ENCODE peak calls at places on chromosome 2, in eight cellular contexts. One of them, this sample, is unnamed. For H3K27me3, the result is how much of the 10 kb centered on the place peaks cover.

GRCh38 chr2:19947184-19947940 is 42.5 kb downstream of the WDR35 start:
- DNase-seq in pancreas: no peak
- DNase-seq in BJ: no peak
- DNase-seq in AG04450: no peak
- DNase-seq in small intestine: no peak
- DNase-seq in aorta: no peak
- DNase-seq in ovary: no peak
- DNase-seq in heart right ventricle: no peak
- DNase-seq in this sample: no peak

GRCh38 chr2:101560780-101561315 is 85.9 kb upstream of the RFX8 start:
- DNase-seq in AG04450: no peak
- DNase-seq in aorta: no peak
- DNase-seq in BJ: no peak
- DNase-seq in ovary: no peak
- DNase-seq in heart right ventricle: no peak
- DNase-seq in small intestine: no peak
- DNase-seq in pancreas: no peak
- DNase-seq in this sample: peak

GRCh38 chr2:43158259-43158880 is 68.0 kb downstream of the ZFP36L2 start:
- DNase-seq in pancreas: peak
- DNase-seq in ovary: peak
- DNase-seq in heart right ventricle: peak
- DNase-seq in BJ: peak
- DNase-seq in small intestine: peak
- DNase-seq in AG04450: no peak
- DNase-seq in aorta: peak
- DNase-seq in this sample: peak

GRCh38 chr2:171579481-171579880 is 57.2 kb downstream of the CYBRD1 start:
- DNase-seq in heart right ventricle: no peak
- DNase-seq in BJ: no peak
- DNase-seq in aorta: no peak
- DNase-seq in ovary: no peak
- DNase-seq in AG04450: no peak
- DNase-seq in pancreas: no peak
- DNase-seq in small intestine: no peak
- DNase-seq in this sample: no peak

GRCh38 chr2:134897932-134898331 is 20.7 kb upstream of the CCNT2 start:
- DNase-seq in pancreas: no peak
- DNase-seq in AG04450: no peak
- DNase-seq in small intestine: no peak
- DNase-seq in aorta: no peak
- DNase-seq in ovary: no peak
- DNase-seq in heart right ventricle: no peak
- DNase-seq in BJ: no peak
- DNase-seq in this sample: no peak

GRCh38 chr2:65300134-65300771 is 72.6 kb downstream of the ACTR2 start:
- DNase-seq in aorta: peak
- DNase-seq in pancreas: no peak
- DNase-seq in BJ: no peak
- DNase-seq in AG04450: no peak
- DNase-seq in ovary: peak
- DNase-seq in heart right ventricle: peak
- DNase-seq in small intestine: no peak
- DNase-seq in this sample: peak

GRCh38 chr2:37894601-37895000 is 30.5 kb upstream of the RMDN2 start:
- DNase-seq in ovary: no peak
- DNase-seq in small intestine: no peak
- DNase-seq in aorta: no peak
- DNase-seq in BJ: no peak
- DNase-seq in AG04450: no peak
- DNase-seq in pancreas: no peak
- DNase-seq in heart right ventricle: no peak
- DNase-seq in this sample: no peak

GRCh38 chr2:46749042-46749461 is 166.6 kb downstream of the MCFD2 start:
- DNase-seq in heart right ventricle: no peak
- DNase-seq in ovary: no peak
- DNase-seq in AG04450: peak
- DNase-seq in small intestine: peak
- DNase-seq in BJ: peak
- DNase-seq in aorta: no peak
- DNase-seq in pancreas: no peak
- DNase-seq in this sample: no peak

GRCh38 chr2:207683879-207684627 is 27.4 kb upstream of the CCNYL1 start:
- DNase-seq in aorta: no peak
- DNase-seq in AG04450: no peak
- DNase-seq in small intestine: peak
- DNase-seq in ovary: no peak
- DNase-seq in pancreas: no peak
- DNase-seq in BJ: peak
- DNase-seq in heart right ventricle: no peak
- DNase-seq in this sample: no peak

GRCh38 chr2:135913726-135914365 is 37.6 kb upstream of the MCM6 start:
- DNase-seq in heart right ventricle: no peak
- DNase-seq in pancreas: no peak
- DNase-seq in ovary: no peak
- DNase-seq in aorta: no peak
- DNase-seq in BJ: no peak
- DNase-seq in small intestine: peak
- DNase-seq in AG04450: no peak
- DNase-seq in this sample: peak

GRCh38 chr2:102107741-102108070 is 34.8 kb upstream of the IL1R1 start:
- DNase-seq in heart right ventricle: no peak
- DNase-seq in pancreas: no peak
- DNase-seq in AG04450: no peak
- DNase-seq in small intestine: no peak
- DNase-seq in aorta: no peak
- DNase-seq in BJ: no peak
- DNase-seq in ovary: no peak
- DNase-seq in this sample: no peak

GRCh38 chr2:215528555-215528954 is 92.7 kb upstream of the FN1 start:
- DNase-seq in BJ: peak
- DNase-seq in heart right ventricle: no peak
- DNase-seq in small intestine: no peak
- DNase-seq in ovary: no peak
- DNase-seq in AG04450: peak
- DNase-seq in pancreas: no peak
- DNase-seq in aorta: no peak
- DNase-seq in this sample: no peak

GRCh38 chr2:240622631-240623235 is 2.5 kb upstream of the GPR35 start:
- DNase-seq in pancreas: no peak
- DNase-seq in small intestine: no peak
- DNase-seq in AG04450: no peak
- DNase-seq in aorta: peak
- DNase-seq in heart right ventricle: no peak
- DNase-seq in ovary: no peak
- DNase-seq in BJ: no peak
- DNase-seq in this sample: no peak

GRCh38 chr2:72131916-72132841 is 15.5 kb downstream of the CYP26B1 start:
- DNase-seq in heart right ventricle: no peak
- DNase-seq in aorta: peak
- DNase-seq in small intestine: no peak
- DNase-seq in pancreas: no peak
- DNase-seq in AG04450: no peak
- DNase-seq in ovary: no peak
- DNase-seq in BJ: no peak
- DNase-seq in this sample: no peak

GRCh38 chr2:226414313-226414712 is 385.3 kb downstream of the IRS1 start:
- DNase-seq in pancreas: no peak
- DNase-seq in small intestine: no peak
- DNase-seq in heart right ventricle: no peak
- DNase-seq in AG04450: no peak
- DNase-seq in BJ: no peak
- DNase-seq in aorta: no peak
- DNase-seq in ovary: no peak
- DNase-seq in this sample: no peak

GRCh38 chr2:46198931-46199330 is 98.3 kb upstream of the EPAS1 start:
- DNase-seq in ovary: no peak
- DNase-seq in AG04450: no peak
- DNase-seq in BJ: no peak
- DNase-seq in small intestine: no peak
- DNase-seq in aorta: no peak
- DNase-seq in pancreas: no peak
- DNase-seq in heart right ventricle: no peak
- DNase-seq in this sample: no peak

GRCh38 chr2:234911271-234911670 is 40.5 kb upstream of the SH3BP4 start:
- DNase-seq in heart right ventricle: no peak
- DNase-seq in ovary: no peak
- DNase-seq in AG04450: peak
- DNase-seq in BJ: peak
- DNase-seq in small intestine: no peak
- DNase-seq in pancreas: no peak
- DNase-seq in aorta: no peak
- DNase-seq in this sample: no peak

GRCh38 chr2:134253117-134253704 is 661 bp upstream of the MGAT5 start:
- DNase-seq in small intestine: no peak
- DNase-seq in ovary: no peak
- DNase-seq in AG04450: no peak
- DNase-seq in aorta: no peak
- DNase-seq in heart right ventricle: no peak
- DNase-seq in BJ: no peak
- DNase-seq in pancreas: no peak
- DNase-seq in this sample: no peak

GRCh38 chr2:206642075-206643025 is at the start of gene FAM237A:
- DNase-seq in AG04450: peak
- DNase-seq in aorta: no peak
- DNase-seq in BJ: no peak
- DNase-seq in heart right ventricle: peak
- DNase-seq in ovary: peak
- DNase-seq in small intestine: peak
- DNase-seq in pancreas: peak
- DNase-seq in this sample: peak

GRCh38 chr2:70124983-70125480 is 37.8 kb downstream of the PCBP1 start:
- DNase-seq in aorta: peak
- DNase-seq in AG04450: no peak
- DNase-seq in ovary: peak
- DNase-seq in BJ: no peak
- DNase-seq in pancreas: peak
- DNase-seq in heart right ventricle: peak
- DNase-seq in small intestine: peak
- DNase-seq in this sample: peak

DNA sequence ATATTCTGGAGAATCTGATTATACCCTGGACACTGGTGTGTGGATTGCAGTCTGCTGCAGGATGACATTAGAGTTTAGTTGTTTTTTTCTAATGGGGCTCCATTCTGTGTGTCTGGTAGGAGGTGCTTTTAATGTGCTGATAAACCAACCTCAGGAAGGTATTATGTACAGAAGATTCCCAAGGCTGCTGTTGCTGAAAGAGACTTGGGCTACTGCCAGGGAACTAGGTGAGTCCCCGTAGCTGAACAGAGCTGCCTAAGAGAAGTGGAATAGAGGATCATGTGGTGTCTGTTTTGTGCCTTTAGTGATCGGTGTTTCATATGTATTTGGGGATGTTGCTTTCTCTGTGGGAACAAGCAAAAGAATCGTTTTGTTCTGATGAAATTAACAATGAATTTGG is 16.6 kb downstream of the SPATA3 start:
- DNase-seq in AG04450: no peak
- DNase-seq in aorta: no peak
- DNase-seq in small intestine: no peak
- DNase-seq in BJ: no peak
- DNase-seq in ovary: no peak
- DNase-seq in pancreas: no peak
- DNase-seq in heart right ventricle: no peak
- DNase-seq in this sample: no peak
- H3K27me3 ChIP-seq in AG04450: under half
- H3K27me3 ChIP-seq in aorta: under half
- H3K27me3 ChIP-seq in small intestine: under half
- H3K27me3 ChIP-seq in BJ: under half
- H3K27me3 ChIP-seq in ovary: under half
- H3K27me3 ChIP-seq in pancreas: under half
- H3K27me3 ChIP-seq in heart right ventricle: under half
- H3K27me3 ChIP-seq in this sample: under half

DNA sequence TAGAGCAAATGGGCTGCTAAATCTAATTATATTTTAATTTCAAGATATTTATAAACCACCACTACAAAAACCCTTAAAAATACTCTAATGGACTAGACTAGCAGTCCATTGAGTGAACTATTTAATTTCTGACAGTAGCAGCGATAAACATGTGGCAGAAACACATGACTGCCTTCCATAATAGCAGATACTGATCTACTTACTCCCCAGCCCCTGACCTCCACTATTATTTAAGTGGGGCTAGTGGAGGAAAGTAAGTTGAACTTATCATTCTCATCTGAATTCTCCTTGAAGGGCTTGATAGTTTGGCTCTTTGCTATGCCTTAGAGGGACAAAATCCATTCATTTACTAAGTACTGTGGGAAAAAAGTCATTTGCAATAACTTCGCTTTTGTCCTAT is 90.8 kb downstream of the TTN start:
- DNase-seq in ovary: no peak
- DNase-seq in BJ: no peak
- DNase-seq in heart right ventricle: no peak
- DNase-seq in pancreas: no peak
- DNase-seq in aorta: no peak
- DNase-seq in small intestine: no peak
- DNase-seq in AG04450: no peak
- DNase-seq in this sample: no peak
- H3K27me3 ChIP-seq in ovary: under half
- H3K27me3 ChIP-seq in BJ: under half
- H3K27me3 ChIP-seq in heart right ventricle: under half
- H3K27me3 ChIP-seq in pancreas: under half
- H3K27me3 ChIP-seq in aorta: under half
- H3K27me3 ChIP-seq in small intestine: under half
- H3K27me3 ChIP-seq in AG04450: under half
- H3K27me3 ChIP-seq in this sample: under half

GRCh38 chr2:11872948-11873269 is 126.5 kb downstream of the LPIN1 start:
- DNase-seq in AG04450: no peak
- DNase-seq in BJ: no peak
- DNase-seq in pancreas: no peak
- DNase-seq in ovary: no peak
- DNase-seq in small intestine: no peak
- DNase-seq in aorta: no peak
- DNase-seq in heart right ventricle: no peak
- DNase-seq in this sample: no peak
- H3K27me3 ChIP-seq in AG04450: under half
- H3K27me3 ChIP-seq in BJ: under half
- H3K27me3 ChIP-seq in pancreas: under half
- H3K27me3 ChIP-seq in ovary: under half
- H3K27me3 ChIP-seq in small intestine: under half
- H3K27me3 ChIP-seq in aorta: under half
- H3K27me3 ChIP-seq in heart right ventricle: under half
- H3K27me3 ChIP-seq in this sample: under half

GRCh38 chr2:197909377-197909776 is 105.0 kb downstream of the PLCL1 start:
- DNase-seq in heart right ventricle: no peak
- DNase-seq in AG04450: peak
- DNase-seq in ovary: no peak
- DNase-seq in BJ: peak
- DNase-seq in aorta: no peak
- DNase-seq in pancreas: peak
- DNase-seq in small intestine: no peak
- DNase-seq in this sample: no peak
- H3K27me3 ChIP-seq in heart right ventricle: under half
- H3K27me3 ChIP-seq in AG04450: under half
- H3K27me3 ChIP-seq in ovary: under half
- H3K27me3 ChIP-seq in BJ: under half
- H3K27me3 ChIP-seq in aorta: under half
- H3K27me3 ChIP-seq in pancreas: under half
- H3K27me3 ChIP-seq in small intestine: under half
- H3K27me3 ChIP-seq in this sample: under half